ENCODE peak calls at places on chromosomes 4 and X, in eight cellular contexts. A is neural crest cell, M is transverse colon, I is GM12864, D is CD14-positive monocyte, P is psoas muscle, X is choroid plexus epithelial cell, H is mesothelial cell of epicardium. R is an unnamed sample.

GRCh38 chrX:12610079-12610478 is 181.1 kb upstream of the PRPS2 start:
- DNase-seq in A (no peak), M (no peak), I (no peak), D (no peak), P (no peak), X (no peak), H (no peak), R (peak)

GRCh38 chr4:162497564-162498167 is 333.9 kb upstream of the FSTL5 start:
- DNase-seq in A (no peak), M (no peak), I (peak), D (no peak), P (no peak), X (peak), H (no peak), R (no peak)

GRCh38 chr4:133156096-133156495 is 7.0 kb downstream of the PCDH10 start:
- DNase-seq in A (peak), M (no peak), I (no peak), D (no peak), P (no peak), X (no peak), H (no peak), R (no peak)

GRCh38 chr4:175271010-175271630 is 353.0 kb downstream of the ADAM29 start:
- DNase-seq in A (no peak), M (no peak), I (no peak), D (no peak), P (no peak), X (peak), H (no peak), R (no peak)

GRCh38 chrX:23989689-23990088 is 37.3 kb downstream of the KLHL15 start:
- DNase-seq in A (no peak), M (no peak), I (no peak), D (no peak), P (no peak), X (no peak), H (no peak), R (no peak)

GRCh38 chr4:16111533-16111932 is 27.7 kb upstream of the PROM1 start:
- DNase-seq in A (no peak), M (no peak), I (no peak), D (no peak), P (no peak), X (no peak), H (no peak), R (no peak)

GRCh38 chrX:40207626-40208025 is 109.9 kb upstream of the BCOR start:
- DNase-seq in A (no peak), M (no peak), I (no peak), D (peak), P (no peak), X (no peak), H (no peak), R (no peak)

GRCh38 chr4:188268081-188268908 is 129.1 kb downstream of the TRIML1 start:
- DNase-seq in A (no peak), M (no peak), I (no peak), D (no peak), P (no peak), X (no peak), H (no peak), R (no peak)

GRCh38 chr4:25861951-25862410 is 807 bp downstream of the SEL1L3 start:
- DNase-seq in A (no peak), M (peak), I (no peak), D (no peak), P (no peak), X (peak), H (no peak), R (no peak)

GRCh38 chrX:150258176-150258425 is 105.0 kb upstream of the MAMLD1 start:
- DNase-seq in A (no peak), M (no peak), I (no peak), D (no peak), P (no peak), X (no peak), H (no peak), R (no peak)

GRCh38 chr4:173801876-173802713 is 272.1 kb upstream of the HAND2 start:
- DNase-seq in A (no peak), M (no peak), I (no peak), D (no peak), P (no peak), X (no peak), H (no peak), R (no peak)

GRCh38 chr4:26081795-26082498 is 167.9 kb downstream of the SMIM20 start:
- DNase-seq in A (no peak), M (no peak), I (no peak), D (no peak), P (no peak), X (peak), H (no peak), R (peak)

GRCh38 chr4:87345139-87345538 is 22.5 kb upstream of the HSD17B13 start:
- DNase-seq in A (no peak), M (no peak), I (no peak), D (no peak), P (no peak), X (no peak), H (no peak), R (no peak)

GRCh38 chrX:1165535-1166196 is 46.8 kb downstream of the CRLF2 start:
- DNase-seq in A (no peak), M (no peak), I (no peak), D (no peak), P (no peak), X (peak), H (no peak), R (no peak)

GRCh38 chr4:40124690-40125089 is 68.0 kb downstream of the N4BP2 start:
- DNase-seq in A (no peak), M (no peak), I (no peak), D (no peak), P (no peak), X (no peak), H (no peak), R (no peak)

GRCh38 chr4:85860066-85860465 is 385.1 kb downstream of the ARHGAP24 start:
- DNase-seq in A (no peak), M (no peak), I (no peak), D (no peak), P (no peak), X (peak), H (no peak), R (no peak)

GRCh38 chrX:44012484-44013096 is 39.4 kb upstream of the NDP start:
- DNase-seq in A (no peak), M (peak), I (no peak), D (peak), P (peak), X (peak), H (no peak), R (peak)

GRCh38 chr4:55336138-55337034 is 9.7 kb upstream of the SRD5A3 start:
- DNase-seq in A (no peak), M (no peak), I (no peak), D (no peak), P (no peak), X (no peak), H (no peak), R (no peak)

GRCh38 chrX:154487518-154488290 is 1.3 kb upstream of the UBL4A start:
- DNase-seq in A (no peak), M (no peak), I (no peak), D (no peak), P (no peak), X (no peak), H (no peak), R (no peak)

GRCh38 chrX:38860106-38861013 is 59.1 kb downstream of the MID1IP1 start:
- DNase-seq in A (no peak), M (no peak), I (no peak), D (no peak), P (no peak), X (no peak), H (no peak), R (no peak)

GRCh38 chr4:1261107-1261928 is 12.4 kb upstream of the CTBP1 start:
- DNase-seq in A (no peak), M (no peak), I (no peak), D (no peak), P (no peak), X (no peak), H (no peak), R (no peak)

GRCh38 chr4:81389720-81390119 is 82.0 kb downstream of the RASGEF1B start:
- DNase-seq in A (no peak), M (no peak), I (no peak), D (no peak), P (no peak), X (no peak), H (no peak), R (no peak)

GRCh38 chr4:54152846-54153600 is 53.1 kb downstream of the GSX2 start:
- DNase-seq in A (no peak), M (no peak), I (no peak), D (no peak), P (no peak), X (peak), H (no peak), R (no peak)

GRCh38 chr4:4555916-4556315 is 14.1 kb upstream of the STX18 start:
- DNase-seq in A (no peak), M (no peak), I (no peak), D (no peak), P (no peak), X (peak), H (no peak), R (no peak)

GRCh38 chr4:106584590-106584989 is 216.0 kb upstream of the GIMD1 start:
- DNase-seq in A (no peak), M (no peak), I (no peak), D (no peak), P (no peak), X (peak), H (no peak), R (no peak)

GRCh38 chr4:184655889-184656869 is 6.6 kb downstream of the PRIMPOL start:
- DNase-seq in A (no peak), M (no peak), I (no peak), D (no peak), P (peak), X (no peak), H (no peak), R (no peak)

GRCh38 chrX:107707866-107708265 is 67.7 kb downstream of the TSC22D3 start:
- DNase-seq in A (no peak), M (no peak), I (no peak), D (no peak), P (no peak), X (no peak), H (no peak), R (no peak)

GRCh38 chr4:145527773-145528172 is 46.1 kb downstream of the SMAD1 start:
- DNase-seq in A (no peak), M (no peak), I (no peak), D (no peak), P (no peak), X (no peak), H (no peak), R (no peak)

GRCh38 chr4:74426101-74426500 is 18.8 kb upstream of the AREG start:
- DNase-seq in A (no peak), M (no peak), I (no peak), D (no peak), P (no peak), X (peak), H (no peak), R (no peak)

DNA sequence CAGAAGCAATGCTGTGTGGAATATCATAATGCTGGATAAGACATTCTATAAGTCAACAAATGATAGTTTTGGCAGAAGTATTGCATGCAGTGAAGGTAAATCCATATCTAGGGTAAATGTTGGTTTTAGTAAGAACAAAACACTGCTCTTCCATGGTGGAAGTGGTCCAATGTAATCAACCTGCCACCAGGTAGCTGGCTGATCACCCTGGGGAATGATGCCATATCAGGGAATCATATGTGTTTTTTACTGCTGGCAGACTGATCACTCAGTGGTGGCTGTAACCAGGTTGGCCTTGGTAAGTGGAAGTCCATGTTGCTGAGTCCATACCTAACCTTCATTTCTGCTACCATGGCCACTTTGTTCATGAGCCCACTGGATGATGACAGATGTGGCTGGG is 74.0 kb upstream of the CENPE start:
- DNase-seq in A (no peak), M (no peak), I (no peak), D (no peak), P (no peak), X (no peak), H (no peak), R (no peak)
- TF ChIP-seq CTCF in A (no peak), M (no peak), I (no peak), D (no peak), P (no peak), X (no peak), H (no peak), R (no peak)

DNA sequence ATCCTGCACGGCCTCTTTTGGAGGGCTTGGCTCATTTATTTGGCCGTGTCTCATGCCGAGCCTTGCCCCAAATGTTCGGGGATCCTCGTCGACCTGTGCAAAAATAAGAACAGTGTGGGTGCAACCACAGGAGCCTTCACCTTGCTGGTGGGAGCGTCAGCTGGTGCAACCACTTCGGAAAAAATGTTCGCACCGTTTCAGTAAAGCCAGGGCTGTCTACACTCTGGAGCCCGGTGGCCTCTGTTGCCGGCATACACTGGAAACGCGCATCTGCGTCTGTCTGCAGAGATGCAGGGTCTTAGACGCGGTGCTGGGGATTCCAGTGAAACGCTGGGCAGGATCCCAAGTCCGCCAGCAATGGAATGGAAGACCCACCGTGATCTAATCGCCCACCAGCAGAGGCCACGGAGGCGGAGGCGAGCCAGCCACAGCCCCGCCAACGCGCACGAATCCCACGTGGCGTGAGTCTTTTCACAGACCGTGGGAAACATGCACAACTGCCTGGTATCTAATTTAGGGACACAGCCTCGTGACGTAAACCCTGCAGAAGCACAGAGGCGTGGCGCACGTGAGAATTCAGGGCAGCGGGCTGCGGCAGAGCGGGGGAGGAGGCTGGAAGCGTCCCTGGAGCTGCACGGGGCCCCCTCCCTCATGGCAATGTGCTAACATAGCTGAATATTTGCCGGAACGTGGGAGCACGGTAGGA is 13.8 kb upstream of the MXD4 start:
- DNase-seq in A (no peak), M (no peak), I (no peak), D (no peak), P (peak), X (no peak), H (no peak), R (no peak)
- TF ChIP-seq CTCF in A (no peak), M (no peak), I (no peak), D (no peak), P (no peak), X (no peak), H (no peak), R (no peak)

GRCh38 chrX:69085826-69086225 is 79.4 kb downstream of the PJA1 start:
- DNase-seq in A (no peak), M (no peak), I (no peak), D (no peak), P (peak), X (no peak), H (no peak), R (no peak)
- TF ChIP-seq CTCF in A (no peak), M (no peak), I (no peak), D (no peak), P (no peak), X (no peak), H (no peak), R (no peak)

GRCh38 chr4:6076391-6076790 is 58.2 kb upstream of the C4orf50 start:
- DNase-seq in A (no peak), M (no peak), I (no peak), D (no peak), P (no peak), X (no peak), H (no peak), R (no peak)
- TF ChIP-seq CTCF in A (peak), M (no peak), I (peak), D (no peak), P (no peak), X (no peak), H (no peak), R (no peak)

DNA sequence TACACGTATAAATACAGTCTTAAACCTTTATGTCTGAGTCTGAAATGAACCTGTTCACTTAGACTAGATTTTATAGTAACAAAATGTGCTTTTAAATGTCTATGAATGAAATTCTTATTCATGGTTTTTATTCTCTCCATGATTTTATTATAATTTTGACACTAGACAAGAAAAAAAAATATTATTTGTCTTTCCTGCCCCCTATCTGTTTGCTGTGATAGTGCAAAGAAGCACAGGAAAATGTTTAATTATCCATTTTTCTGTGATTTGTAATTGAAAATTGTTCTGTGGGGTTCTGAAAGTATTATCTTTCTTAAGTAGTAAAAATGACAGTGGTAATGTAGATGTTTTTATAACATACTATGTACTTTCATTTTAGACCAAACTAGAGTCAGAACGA is 52.0 kb downstream of the INTS6L start:
- DNase-seq in A (no peak), M (no peak), I (no peak), D (no peak), P (no peak), X (peak), H (no peak), R (no peak)
- TF ChIP-seq CTCF in A (peak), M (peak), I (no peak), D (peak), P (peak), X (peak), H (peak), R (no peak)

GRCh38 chr4:148773313-148773712 is 331.1 kb upstream of the NR3C2 start:
- DNase-seq in A (no peak), M (no peak), I (no peak), D (no peak), P (no peak), X (no peak), H (no peak), R (no peak)

GRCh38 chr4:148764720-148765119 is 322.5 kb upstream of the NR3C2 start:
- DNase-seq in A (no peak), M (no peak), I (no peak), D (no peak), P (no peak), X (no peak), H (no peak), R (no peak)

GRCh38 chr4:148774134-148774533 is 331.9 kb upstream of the NR3C2 start:
- DNase-seq in A (no peak), M (no peak), I (no peak), D (no peak), P (no peak), X (no peak), H (no peak), R (no peak)

GRCh38 chr4:148770848-148771247 is 328.6 kb upstream of the NR3C2 start:
- DNase-seq in A (no peak), M (no peak), I (no peak), D (no peak), P (no peak), X (no peak), H (no peak), R (no peak)

DNA sequence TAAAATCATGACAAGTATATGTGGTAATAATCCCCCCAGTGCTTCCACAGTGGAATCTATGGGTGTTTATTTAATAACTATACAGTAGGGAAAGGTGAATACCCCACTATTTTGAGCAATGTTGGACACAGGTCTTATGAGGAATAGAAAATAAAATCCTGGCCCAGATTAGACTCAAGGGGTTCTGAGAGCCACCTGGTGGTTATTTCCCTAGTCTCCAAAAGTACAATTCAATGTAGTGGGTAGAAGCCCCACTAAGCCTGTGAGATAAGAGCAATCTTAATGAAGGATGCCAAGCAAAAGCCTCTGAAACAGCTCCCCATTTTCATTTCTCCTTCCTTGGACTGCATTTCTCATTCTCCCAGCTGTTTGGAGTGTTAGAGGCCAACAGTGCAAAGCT is 328.2 kb upstream of the NR3C2 start:
- DNase-seq in A (no peak), M (no peak), I (no peak), D (no peak), P (no peak), X (no peak), H (no peak), R (no peak)
- TF ChIP-seq CTCF in A (no peak), M (no peak), I (no peak), D (no peak), P (no peak), X (no peak), H (no peak), R (no peak)

GRCh38 chr4:42281324-42282020 is 115.8 kb upstream of the SHISA3 start:
- DNase-seq in A (no peak), M (no peak), I (peak), D (no peak), P (no peak), X (no peak), H (no peak), R (no peak)

GRCh38 chr4:42278709-42279324 is 118.5 kb upstream of the SHISA3 start:
- DNase-seq in A (no peak), M (no peak), I (no peak), D (no peak), P (no peak), X (no peak), H (no peak), R (no peak)

GRCh38 chr4:42280327-42281095 is 116.8 kb upstream of the SHISA3 start:
- DNase-seq in A (peak), M (no peak), I (no peak), D (no peak), P (no peak), X (peak), H (no peak), R (peak)

GRCh38 chr4:42284030-42284429 is 113.3 kb upstream of the SHISA3 start:
- DNase-seq in A (no peak), M (no peak), I (no peak), D (no peak), P (no peak), X (no peak), H (no peak), R (no peak)

DNA sequence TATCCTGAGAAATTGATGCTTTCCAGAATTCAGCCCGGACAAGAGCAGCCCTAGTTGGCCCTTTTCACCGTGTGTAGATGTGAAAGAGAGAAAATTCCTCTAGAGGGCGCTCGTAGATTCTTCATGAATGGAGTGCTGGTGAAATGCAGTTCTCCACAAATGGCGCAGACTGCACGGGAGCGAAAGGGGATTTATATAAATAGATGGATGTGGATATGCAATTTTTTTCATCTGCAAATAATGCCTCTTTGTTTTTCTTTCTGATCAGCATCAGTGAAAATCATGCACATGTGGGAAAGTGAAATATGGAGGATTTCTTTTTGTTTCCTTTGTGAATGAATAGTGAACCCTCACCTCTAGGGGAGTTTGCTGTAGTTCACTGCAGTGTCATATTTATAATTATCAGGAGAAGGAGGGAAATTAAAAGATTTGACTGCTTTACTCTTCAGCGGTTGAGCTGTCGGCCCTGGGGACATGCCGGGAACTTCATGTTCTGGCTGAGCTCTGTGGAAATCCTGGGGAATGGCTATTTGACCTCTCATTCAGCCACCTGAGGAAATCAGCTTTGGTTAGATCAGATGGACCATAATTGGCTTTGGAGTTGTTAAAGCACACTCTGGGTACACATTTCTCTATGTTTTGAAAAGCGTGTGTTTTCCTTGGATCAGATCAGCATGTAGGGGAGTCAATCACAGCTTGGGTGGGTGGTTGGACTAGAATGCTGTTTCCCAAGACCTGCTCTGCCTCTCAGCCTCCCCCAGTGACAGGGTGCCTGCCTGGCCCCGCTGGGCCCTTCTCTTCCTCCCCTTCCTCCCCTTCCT is 115.0 kb upstream of the SHISA3 start:
- DNase-seq in A (peak), M (no peak), I (peak), D (no peak), P (peak), X (peak), H (no peak), R (peak)
- TF ChIP-seq CTCF in A (peak), M (peak), I (peak), D (peak), P (peak), X (peak), H (peak), R (peak)